ENCODE peak calls at places on chromosomes 3 and 15, in five cellular contexts. H, L, T, Y and X are unnamed samples.
A peak's percentile ranks its signal among the peaks of the same experiment; 100 is the strongest.

GRCh38 chr15:79115971-79116370 is 25.4 kb upstream of the RASGRF1 start:
- DNase-seq in H (no peak), L (no peak), T (no peak), Y (no peak), X (no peak)

GRCh38 chr3:61627768-61628185 is 66.4 kb downstream of the PTPRG start:
- DNase-seq in H (no peak), L (no peak), T (no peak), Y (no peak), X (peak; percentile 99)

GRCh38 chr3:52896613-52897012 is 735 bp downstream of the STIMATE start:
- DNase-seq in H (no peak), L (peak; percentile 21), T (no peak), Y (no peak), X (no peak)

GRCh38 chr3:123807820-123808219 is 76.3 kb downstream of the MYLK start:
- DNase-seq in H (no peak), L (no peak), T (no peak), Y (no peak), X (peak; percentile 48)

GRCh38 chr3:27696906-27697305 is 25.2 kb downstream of the EOMES start:
- DNase-seq in H (no peak), L (no peak), T (no peak), Y (no peak), X (peak; percentile 49)

GRCh38 chr15:90362936-90363212 is 10.8 kb downstream of the ZNF774 start:
- DNase-seq in H (no peak), L (no peak), T (no peak), Y (no peak), X (peak; percentile 78)

GRCh38 chr3:78255403-78255802 is 1215.5 kb downstream of the ROBO2 start:
- DNase-seq in H (no peak), L (no peak), T (no peak), Y (no peak), X (peak; percentile 88)

GRCh38 chr3:191409791-191410359 is 51.1 kb upstream of the PYDC2 start:
- DNase-seq in H (no peak), L (no peak), T (no peak), Y (no peak), X (no peak)

GRCh38 chr15:67127925-67128324 is 62.5 kb downstream of the SMAD3 start:
- DNase-seq in H (no peak), L (no peak), T (no peak), Y (no peak), X (peak; percentile 99)

GRCh38 chr3:44529927-44530326 is 25.1 kb upstream of the ZKSCAN7 start:
- DNase-seq in H (no peak), L (no peak), T (no peak), Y (no peak), X (no peak)

GRCh38 chr3:154852515-154852914 is 227.6 kb upstream of the MME start:
- DNase-seq in H (no peak), L (no peak), T (no peak), Y (no peak), X (no peak)

GRCh38 chr15:39592500-39592899 is 11.6 kb downstream of the THBS1 start:
- DNase-seq in H (no peak), L (no peak), T (no peak), Y (no peak), X (no peak)

GRCh38 chr3:51933471-51934138 is 8.1 kb downstream of the RRP9 start:
- DNase-seq in H (no peak), L (peak; percentile 1), T (no peak), Y (no peak), X (no peak)

GRCh38 chr3:121517950-121518349 is 27.8 kb downstream of the POLQ start:
- DNase-seq in H (no peak), L (no peak), T (no peak), Y (no peak), X (no peak)

GRCh38 chr3:43015572-43016512 is 36.7 kb downstream of the GASK1A start:
- DNase-seq in H (no peak), L (no peak), T (no peak), Y (no peak), X (no peak)

GRCh38 chr3:188286087-188286513 is 132.1 kb downstream of the LPP start:
- DNase-seq in H (no peak), L (no peak), T (peak; percentile 55), Y (no peak), X (peak; percentile 99)